ENCODE peak calls at places on chromosome 22, in seven cellular contexts. One of them, this sample, is unnamed.

GRCh38 chr22:28247114-28247513 is 328.1 kb upstream of the PITPNB start:
- DNase-seq in OCI-LY7: no peak
- DNase-seq in cardiac fibroblast: no peak
- DNase-seq in astrocyte of the spinal cord: no peak
- DNase-seq in right atrium auricular region: no peak
- DNase-seq in A549: no peak
- DNase-seq in prostate gland: no peak
- DNase-seq in this sample: no peak

GRCh38 chr22:40462195-40462988 is 92.0 kb downstream of the SGSM3 start:
- DNase-seq in OCI-LY7: peak
- DNase-seq in A549: no peak
- DNase-seq in cardiac fibroblast: no peak
- DNase-seq in right atrium auricular region: no peak
- DNase-seq in astrocyte of the spinal cord: no peak
- DNase-seq in prostate gland: no peak
- DNase-seq in this sample: no peak

GRCh38 chr22:23458663-23459541 is 121.2 kb downstream of the IGLL1 start:
- DNase-seq in astrocyte of the spinal cord: no peak
- DNase-seq in cardiac fibroblast: no peak
- DNase-seq in OCI-LY7: no peak
- DNase-seq in right atrium auricular region: no peak
- DNase-seq in A549: no peak
- DNase-seq in prostate gland: no peak
- DNase-seq in this sample: no peak

GRCh38 chr22:30867746-30868662 is 100.6 kb downstream of the MORC2 start:
- DNase-seq in astrocyte of the spinal cord: no peak
- DNase-seq in A549: no peak
- DNase-seq in prostate gland: no peak
- DNase-seq in cardiac fibroblast: no peak
- DNase-seq in OCI-LY7: no peak
- DNase-seq in right atrium auricular region: no peak
- DNase-seq in this sample: no peak

GRCh38 chr22:43867839-43868652 is 5.7 kb upstream of the SULT4A1 start:
- DNase-seq in A549: peak
- DNase-seq in astrocyte of the spinal cord: peak
- DNase-seq in cardiac fibroblast: peak
- DNase-seq in prostate gland: peak
- DNase-seq in right atrium auricular region: no peak
- DNase-seq in OCI-LY7: peak
- DNase-seq in this sample: no peak

GRCh38 chr22:41683616-41684015 is 5.1 kb downstream of the SNU13 start:
- DNase-seq in astrocyte of the spinal cord: no peak
- DNase-seq in A549: no peak
- DNase-seq in OCI-LY7: no peak
- DNase-seq in cardiac fibroblast: no peak
- DNase-seq in prostate gland: no peak
- DNase-seq in right atrium auricular region: no peak
- DNase-seq in this sample: no peak

GRCh38 chr22:44195189-44195871 is 14.6 kb downstream of the PARVG start:
- DNase-seq in cardiac fibroblast: no peak
- DNase-seq in prostate gland: no peak
- DNase-seq in astrocyte of the spinal cord: no peak
- DNase-seq in right atrium auricular region: no peak
- DNase-seq in A549: no peak
- DNase-seq in OCI-LY7: peak
- DNase-seq in this sample: no peak

GRCh38 chr22:23796461-23796860 is 9.7 kb downstream of the SMARCB1 start:
- DNase-seq in A549: no peak
- DNase-seq in cardiac fibroblast: peak
- DNase-seq in right atrium auricular region: no peak
- DNase-seq in prostate gland: no peak
- DNase-seq in astrocyte of the spinal cord: no peak
- DNase-seq in OCI-LY7: no peak
- DNase-seq in this sample: no peak

GRCh38 chr22:19789406-19789805 is 28.8 kb downstream of the TBX1 start:
- DNase-seq in astrocyte of the spinal cord: no peak
- DNase-seq in A549: no peak
- DNase-seq in prostate gland: no peak
- DNase-seq in right atrium auricular region: no peak
- DNase-seq in OCI-LY7: no peak
- DNase-seq in cardiac fibroblast: no peak
- DNase-seq in this sample: no peak

GRCh38 chr22:30056015-30056414 is 24.2 kb upstream of the HORMAD2 start:
- DNase-seq in astrocyte of the spinal cord: no peak
- DNase-seq in A549: no peak
- DNase-seq in cardiac fibroblast: no peak
- DNase-seq in prostate gland: no peak
- DNase-seq in OCI-LY7: no peak
- DNase-seq in right atrium auricular region: no peak
- DNase-seq in this sample: no peak

GRCh38 chr22:48981671-48982070 is 846.0 kb downstream of the BRD1 start:
- DNase-seq in right atrium auricular region: no peak
- DNase-seq in astrocyte of the spinal cord: no peak
- DNase-seq in A549: no peak
- DNase-seq in cardiac fibroblast: no peak
- DNase-seq in OCI-LY7: no peak
- DNase-seq in prostate gland: no peak
- DNase-seq in this sample: no peak

GRCh38 chr22:43435851-43436535 is 24.2 kb downstream of the MPPED1 start:
- DNase-seq in OCI-LY7: no peak
- DNase-seq in prostate gland: peak
- DNase-seq in astrocyte of the spinal cord: no peak
- DNase-seq in A549: no peak
- DNase-seq in cardiac fibroblast: no peak
- DNase-seq in right atrium auricular region: no peak
- DNase-seq in this sample: no peak

GRCh38 chr22:41401781-41402648 is 20.3 kb downstream of the TEF start:
- DNase-seq in astrocyte of the spinal cord: peak
- DNase-seq in cardiac fibroblast: peak
- DNase-seq in OCI-LY7: no peak
- DNase-seq in prostate gland: peak
- DNase-seq in A549: peak
- DNase-seq in right atrium auricular region: peak
- DNase-seq in this sample: no peak

GRCh38 chr22:44180706-44181032 is at the start of gene PARVG:
- DNase-seq in astrocyte of the spinal cord: no peak
- DNase-seq in cardiac fibroblast: no peak
- DNase-seq in OCI-LY7: peak
- DNase-seq in prostate gland: no peak
- DNase-seq in right atrium auricular region: no peak
- DNase-seq in A549: no peak
- DNase-seq in this sample: peak

DNA sequence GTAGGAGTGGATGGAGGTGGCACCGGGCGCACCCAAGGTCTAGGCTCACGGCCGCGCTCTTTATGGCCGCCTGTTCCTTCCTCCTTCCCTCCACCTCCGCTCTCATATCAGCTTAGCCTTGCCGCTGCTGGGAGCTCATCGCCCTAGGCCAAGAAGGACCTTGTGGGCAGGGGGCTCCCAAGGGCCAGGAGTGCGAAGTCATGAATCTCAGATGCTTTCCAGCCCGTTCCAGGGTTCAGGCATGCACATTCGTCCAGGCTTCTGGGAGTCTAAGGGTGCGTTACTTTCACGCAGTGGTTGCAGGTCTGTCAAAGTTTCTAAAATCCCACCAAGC is 4.1 kb upstream of the GALR3 start:
- DNase-seq in cardiac fibroblast: no peak
- DNase-seq in prostate gland: no peak
- DNase-seq in right atrium auricular region: no peak
- DNase-seq in astrocyte of the spinal cord: no peak
- DNase-seq in OCI-LY7: no peak
- DNase-seq in A549: no peak
- DNase-seq in this sample: no peak
- H3K4me3 ChIP-seq in cardiac fibroblast: peak
- H3K4me3 ChIP-seq in prostate gland: peak
- H3K4me3 ChIP-seq in right atrium auricular region: no peak
- H3K4me3 ChIP-seq in astrocyte of the spinal cord: no peak
- H3K4me3 ChIP-seq in OCI-LY7: no peak
- H3K4me3 ChIP-seq in A549: no peak
- H3K4me3 ChIP-seq in this sample: no peak

GRCh38 chr22:37198290-37199102 is 10.4 kb upstream of the C1QTNF6 start:
- DNase-seq in cardiac fibroblast: peak
- DNase-seq in OCI-LY7: peak
- DNase-seq in prostate gland: peak
- DNase-seq in A549: peak
- DNase-seq in right atrium auricular region: peak
- DNase-seq in astrocyte of the spinal cord: peak
- DNase-seq in this sample: no peak
- TF ChIP-seq CTCF in cardiac fibroblast: peak
- TF ChIP-seq CTCF in OCI-LY7: peak
- TF ChIP-seq CTCF in prostate gland: peak
- TF ChIP-seq CTCF in A549: peak
- TF ChIP-seq CTCF in right atrium auricular region: peak
- TF ChIP-seq CTCF in astrocyte of the spinal cord: peak
- TF ChIP-seq CTCF in this sample: peak

DNA sequence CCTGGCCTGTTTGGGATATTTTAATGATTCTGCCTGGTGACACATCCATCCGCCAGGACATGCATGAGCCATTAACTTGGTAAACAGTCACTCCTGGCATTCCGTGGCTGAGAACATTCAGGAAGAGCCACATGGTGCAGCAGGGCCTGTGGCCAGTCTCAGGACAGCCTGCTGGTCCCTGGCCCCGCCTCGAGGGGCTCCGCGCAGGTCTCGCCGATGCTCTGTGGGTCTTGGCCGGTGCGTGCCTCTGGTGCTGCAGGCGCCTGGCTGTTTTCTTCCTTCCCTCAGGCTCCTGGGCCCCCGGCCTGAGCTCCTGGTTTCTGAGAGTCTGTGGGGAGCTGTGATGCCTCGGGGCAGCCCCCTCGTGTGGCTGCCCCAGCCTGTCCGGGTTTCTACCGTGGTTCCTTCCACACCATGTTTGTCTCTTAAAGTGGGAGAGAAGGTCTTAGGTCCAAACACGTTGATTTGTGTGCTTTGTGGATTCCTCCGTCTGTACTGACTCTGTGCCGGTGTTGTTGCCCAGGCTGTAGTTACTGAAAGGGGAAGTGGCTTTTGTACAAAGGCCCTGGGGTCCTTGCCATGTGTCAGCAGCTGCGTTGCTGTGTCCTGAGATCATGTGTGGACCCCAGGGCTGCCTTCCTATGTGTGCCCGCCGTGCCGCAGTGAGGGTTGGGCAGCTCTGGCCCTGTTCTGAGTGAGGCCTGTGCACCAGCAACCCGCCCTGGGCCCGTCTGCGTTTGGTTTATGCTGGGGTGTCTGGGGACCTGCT is 6.5 kb downstream of the TRABD start:
- DNase-seq in astrocyte of the spinal cord: no peak
- DNase-seq in A549: no peak
- DNase-seq in OCI-LY7: peak
- DNase-seq in right atrium auricular region: no peak
- DNase-seq in cardiac fibroblast: no peak
- DNase-seq in prostate gland: peak
- DNase-seq in this sample: no peak
- H3K4me3 ChIP-seq in astrocyte of the spinal cord: no peak
- H3K4me3 ChIP-seq in A549: no peak
- H3K4me3 ChIP-seq in OCI-LY7: peak
- H3K4me3 ChIP-seq in right atrium auricular region: no peak
- H3K4me3 ChIP-seq in cardiac fibroblast: no peak
- H3K4me3 ChIP-seq in prostate gland: no peak
- H3K4me3 ChIP-seq in this sample: peak

GRCh38 chr22:46994983-46995382 is 232.5 kb downstream of the TBC1D22A start:
- DNase-seq in astrocyte of the spinal cord: no peak
- DNase-seq in cardiac fibroblast: no peak
- DNase-seq in prostate gland: no peak
- DNase-seq in A549: no peak
- DNase-seq in right atrium auricular region: no peak
- DNase-seq in OCI-LY7: no peak
- DNase-seq in this sample: no peak

GRCh38 chr22:46997311-46997970 is 235.0 kb downstream of the TBC1D22A start:
- DNase-seq in A549: no peak
- DNase-seq in cardiac fibroblast: no peak
- DNase-seq in prostate gland: no peak
- DNase-seq in OCI-LY7: no peak
- DNase-seq in right atrium auricular region: no peak
- DNase-seq in astrocyte of the spinal cord: no peak
- DNase-seq in this sample: no peak

GRCh38 chr22:46998346-46998745 is 235.9 kb downstream of the TBC1D22A start:
- DNase-seq in A549: no peak
- DNase-seq in prostate gland: no peak
- DNase-seq in cardiac fibroblast: no peak
- DNase-seq in OCI-LY7: no peak
- DNase-seq in right atrium auricular region: no peak
- DNase-seq in astrocyte of the spinal cord: no peak
- DNase-seq in this sample: no peak

GRCh38 chr22:46995501-46996360 is 233.3 kb downstream of the TBC1D22A start:
- DNase-seq in prostate gland: no peak
- DNase-seq in right atrium auricular region: no peak
- DNase-seq in cardiac fibroblast: no peak
- DNase-seq in OCI-LY7: no peak
- DNase-seq in A549: no peak
- DNase-seq in astrocyte of the spinal cord: no peak
- DNase-seq in this sample: no peak

GRCh38 chr22:46996595-46997310 is 234.3 kb downstream of the TBC1D22A start:
- DNase-seq in astrocyte of the spinal cord: no peak
- DNase-seq in A549: peak
- DNase-seq in right atrium auricular region: no peak
- DNase-seq in cardiac fibroblast: no peak
- DNase-seq in prostate gland: no peak
- DNase-seq in OCI-LY7: no peak
- DNase-seq in this sample: no peak
- TF ChIP-seq CTCF in astrocyte of the spinal cord: no peak
- TF ChIP-seq CTCF in A549: peak
- TF ChIP-seq CTCF in right atrium auricular region: no peak
- TF ChIP-seq CTCF in cardiac fibroblast: peak
- TF ChIP-seq CTCF in prostate gland: no peak
- TF ChIP-seq CTCF in OCI-LY7: peak
- TF ChIP-seq CTCF in this sample: peak